ENCODE peak calls at places on chromosomes 7 and 10, in four cellular contexts. R is K562, T is A549, X is HepG2. O is an unnamed sample.

GRCh38 chr7:18890885-18891621 is 226.4 kb downstream of the TWIST1 start:
- DNase-seq in T (no peak), R (no peak), X (no peak), O (no peak)

GRCh38 chr7:32023353-32023752 is 46.9 kb downstream of the PDE1C start:
- DNase-seq in X (no peak), R (no peak), T (no peak), O (no peak)

GRCh38 chr7:157011333-157012112 is 1.1 kb upstream of the MNX1 start:
- DNase-seq in R (no peak), T (no peak), X (peak; percentile 86), O (no peak)

GRCh38 chr10:68826764-68827591 is at the start of gene STOX1:
- DNase-seq in R (peak; percentile 92), X (peak; percentile 43), T (peak; percentile 83), O (peak; percentile 68)

GRCh38 chr10:44975487-44976331 is 2.9 kb downstream of the DEPP1 start:
- DNase-seq in R (peak; percentile 25), T (peak; percentile 21), X (peak; percentile 83), O (no peak)

GRCh38 chr10:76432274-76433012 is 1001.0 kb downstream of the LRMDA start:
- DNase-seq in T (no peak), R (no peak), X (no peak), O (no peak)

GRCh38 chr10:108544500-108545120 is 1378.7 kb downstream of the XPNPEP1 start:
- DNase-seq in R (no peak), X (peak; percentile 3), T (peak; percentile 51), O (peak; percentile 80)

GRCh38 chr7:5692112-5692844 is 89.2 kb downstream of the RNF216 start:
- DNase-seq in X (peak; percentile 71), T (peak; percentile 86), R (no peak), O (no peak)

GRCh38 chr7:134732739-134733138 is 46.7 kb upstream of the CALD1 start:
- DNase-seq in R (no peak), T (no peak), X (no peak), O (no peak)

GRCh38 chr10:32958992-32959703 is 1.1 kb upstream of the ITGB1 start:
- DNase-seq in R (no peak), T (no peak), X (no peak), O (no peak)

GRCh38 chr7:151087247-151088018 is 1.2 kb downstream of the AGAP3 start:
- DNase-seq in R (peak; percentile 76), T (peak; percentile 53), X (peak; percentile 35), O (no peak)

GRCh38 chr7:122743211-122743610 is 40.5 kb upstream of the RNF148 start:
- DNase-seq in X (no peak), T (no peak), R (no peak), O (no peak)

GRCh38 chr10:64996886-64997285 is 1475.7 kb downstream of the REEP3 start:
- DNase-seq in T (no peak), X (no peak), R (no peak), O (no peak)

GRCh38 chr7:11650504-11650903 is 181.5 kb downstream of the THSD7A start:
- DNase-seq in T (no peak), X (no peak), R (no peak), O (no peak)

GRCh38 chr10:30481603-30482002 is 47.6 kb downstream of the MAP3K8 start:
- DNase-seq in X (no peak), T (no peak), R (no peak), O (no peak)

GRCh38 chr10:80204193-80204714 is 1.1 kb downstream of the ANXA11 start:
- DNase-seq in R (no peak), T (peak; percentile 28), X (peak; percentile 16), O (peak; percentile 24)

GRCh38 chr7:149882264-149883048 is 8.7 kb downstream of the ATP6V0E2 start:
- DNase-seq in T (no peak), R (no peak), X (no peak), O (no peak)

GRCh38 chr10:5720182-5720581 is 35.5 kb downstream of the TASOR2 start:
- DNase-seq in R (no peak), T (no peak), X (no peak), O (no peak)

GRCh38 chr10:62512732-62513475 is 138.7 kb downstream of the ZNF365 start:
- DNase-seq in R (no peak), X (no peak), T (peak; percentile 26), O (no peak)

GRCh38 chr10:24681476-24682088 is 42.1 kb downstream of the ARHGAP21 start:
- DNase-seq in R (no peak), X (peak; percentile 10), T (no peak), O (no peak)

GRCh38 chr7:128115326-128115820 is 84.1 kb upstream of the LRRC4 start:
- DNase-seq in T (no peak), R (no peak), X (no peak), O (no peak)

GRCh38 chr7:129612112-129613015 is 844 bp downstream of the NRF1 start:
- DNase-seq in T (peak; percentile 46), X (no peak), R (no peak), O (peak; percentile 31)

DNA sequence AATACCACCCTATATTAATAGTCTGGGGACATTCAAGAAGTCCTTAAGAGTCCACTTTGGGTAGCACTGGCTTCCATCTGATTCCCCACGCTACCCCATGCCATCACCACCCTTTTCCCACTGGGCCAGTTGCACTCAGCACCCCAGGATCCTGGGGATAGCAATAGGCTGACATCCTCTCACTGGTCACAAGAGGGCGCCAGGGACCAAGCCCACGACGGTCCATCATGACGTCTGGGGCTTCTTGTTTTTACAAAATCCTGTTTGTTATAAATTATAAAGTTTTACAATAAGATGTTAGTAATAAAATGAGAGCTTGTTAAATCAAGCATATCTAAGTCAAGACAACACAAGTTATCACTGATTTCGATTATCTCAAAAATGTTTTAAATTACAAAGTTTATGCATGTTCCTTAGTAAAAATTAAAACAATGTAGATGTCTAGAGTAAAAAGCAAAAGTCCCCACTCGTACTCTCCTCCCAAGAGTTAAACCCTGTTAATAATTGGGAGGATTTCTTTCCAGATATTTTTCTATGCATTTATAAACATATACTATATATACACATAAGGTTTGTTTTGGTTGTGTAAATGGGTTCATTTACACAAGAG is 15.4 kb downstream of the GPNMB start:
- DNase-seq in R (peak; percentile 82), X (peak; percentile 58), T (peak; percentile 76), O (peak; percentile 68)
- TF ChIP-seq NR3C1 in R (no peak), X (no peak), T (no peak), O (no peak)

DNA sequence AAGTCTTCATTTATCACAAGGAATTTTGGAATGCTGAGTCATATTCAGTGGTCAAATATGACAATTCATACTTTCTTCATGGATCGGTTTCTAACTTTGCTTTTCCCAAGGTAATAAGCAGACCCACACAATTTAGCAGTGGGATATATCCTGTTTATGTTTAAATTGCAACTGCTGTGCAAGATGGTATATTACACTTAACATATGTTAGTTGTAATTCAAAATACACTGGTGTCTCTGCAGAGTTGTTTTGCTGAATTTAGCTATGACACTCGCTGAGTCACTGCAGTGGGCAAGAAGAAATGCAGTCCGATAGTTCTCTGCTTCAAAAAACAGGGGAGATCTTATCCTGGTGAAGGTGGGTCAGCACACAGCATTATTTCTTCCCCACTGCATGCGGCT is 194.8 kb upstream of the PTN start:
- DNase-seq in X (no peak), R (no peak), T (no peak), O (no peak)
- TF ChIP-seq NR3C1 in X (no peak), R (no peak), T (no peak), O (no peak)

GRCh38 chr7:50982626-50983025 is 199.9 kb upstream of the GRB10 start:
- DNase-seq in T (peak; percentile 16), R (no peak), X (no peak), O (peak; percentile 44)
- TF ChIP-seq NR3C1 in T (no peak), R (no peak), X (no peak), O (no peak)

DNA sequence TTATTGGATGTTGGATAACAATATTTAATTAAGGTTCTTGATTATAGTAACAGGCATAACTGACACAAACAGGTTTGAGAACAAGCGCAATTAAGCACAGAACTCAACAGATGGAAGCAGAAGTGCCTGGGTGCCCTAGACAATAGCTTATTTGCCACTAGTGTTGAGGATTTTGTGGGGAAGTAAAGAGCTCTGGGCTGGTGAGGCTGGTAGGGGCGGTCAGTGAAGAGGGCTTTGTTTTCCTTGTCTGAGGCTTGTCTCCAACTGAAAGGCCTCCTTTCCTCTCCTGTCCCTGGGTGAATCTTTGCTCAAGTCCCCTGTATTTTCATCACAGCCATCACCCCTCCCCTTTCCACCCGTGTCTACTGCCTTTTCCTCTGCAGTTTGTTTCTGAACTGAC is 104.6 kb downstream of the KAT6B start:
- DNase-seq in R (no peak), X (no peak), T (no peak), O (no peak)
- TF ChIP-seq NR3C1 in R (no peak), X (no peak), T (no peak), O (no peak)

DNA sequence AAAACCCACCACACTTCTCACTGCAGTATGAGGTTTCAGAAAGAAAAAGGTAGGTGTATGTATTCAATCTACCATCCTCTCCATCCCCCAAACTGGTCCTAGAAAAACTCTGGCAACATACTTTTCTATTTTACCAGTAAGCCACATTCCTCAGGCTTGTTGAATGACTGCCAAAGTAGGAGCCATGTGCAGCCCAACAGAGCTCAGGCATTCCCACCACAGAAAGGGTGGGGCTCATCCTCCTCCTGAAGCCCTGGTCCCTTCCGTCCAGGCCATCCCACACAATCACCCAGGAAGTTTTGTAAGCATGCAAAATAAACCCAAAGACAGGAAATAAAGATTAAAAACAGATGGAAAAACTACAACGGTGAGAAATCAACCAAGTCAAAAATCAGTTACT is 57.2 kb downstream of the MAD1L1 start:
- DNase-seq in R (no peak), T (peak; percentile 33), X (peak; percentile 12), O (no peak)
- TF ChIP-seq NR3C1 in R (no peak), T (no peak), X (no peak), O (no peak)

GRCh38 chr10:16902606-16903005 is 85.4 kb upstream of the RSU1 start:
- DNase-seq in T (no peak), X (no peak), R (no peak), O (no peak)
- TF ChIP-seq NR3C1 in T (no peak), X (no peak), R (no peak), O (no peak)

DNA sequence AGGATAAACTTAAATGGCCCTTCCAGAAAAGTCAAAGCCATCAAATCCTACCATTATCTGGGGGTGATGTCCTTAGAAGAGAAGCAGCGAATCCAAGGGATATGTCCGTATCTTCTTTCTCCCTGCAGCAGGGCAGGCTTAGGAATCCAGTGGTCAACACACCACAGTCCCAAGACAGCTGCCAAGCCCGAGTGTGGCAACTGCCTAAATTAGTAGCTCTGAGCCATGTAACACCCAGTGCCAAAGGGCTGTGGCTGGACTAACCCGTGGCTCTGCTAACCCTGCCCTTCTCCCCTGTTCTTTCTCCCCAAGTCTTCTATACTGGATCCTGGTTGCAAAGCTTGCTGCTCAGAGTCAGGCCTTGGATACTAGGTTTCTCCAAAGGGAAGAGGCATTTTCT is 74.8 kb downstream of the CDK1 start:
- DNase-seq in X (no peak), R (no peak), T (no peak), O (no peak)
- TF ChIP-seq NR3C1 in X (no peak), R (no peak), T (no peak), O (no peak)